ENCODE peak calls at places on chromosomes 2 and 18, in seven cellular contexts. Z, T, B, I, M, U and O are unnamed samples.
A peak's percentile ranks its signal among the peaks of the same experiment; 100 is the strongest.

GRCh38 chr2:156687715-156688114 is 251.5 kb downstream of the GPD2 start:
- DNase-seq in M (no peak), T (no peak), Z (no peak), U (no peak), B (no peak), I (no peak), O (no peak)

GRCh38 chr2:46818141-46818552 is 97.5 kb downstream of the MCFD2 start:
- DNase-seq in T (no peak), I (no peak), B (no peak), Z (no peak), M (no peak), U (no peak), O (no peak)

GRCh38 chr2:229254206-229254605 is 16.9 kb downstream of the PID1 start:
- DNase-seq in M (no peak), Z (no peak), B (no peak), T (no peak), U (no peak), I (no peak), O (no peak)

GRCh38 chr2:27587025-27587424 is 4.2 kb downstream of the ZNF512 start:
- DNase-seq in Z (no peak), B (no peak), M (no peak), U (no peak), T (no peak), I (no peak), O (no peak)

GRCh38 chr18:54269924-54270844 is 867 bp downstream of the POLI start:
- DNase-seq in Z (peak; percentile 35), U (no peak), I (peak; percentile 31), M (peak; percentile 58), B (peak; percentile 86), T (peak; percentile 23), O (peak; percentile 29)

GRCh38 chr2:193883820-193884219 is 1689.1 kb upstream of the TMEFF2 start:
- DNase-seq in T (no peak), Z (no peak), B (no peak), U (no peak), M (no peak), I (no peak), O (no peak)

GRCh38 chr2:220053919-220054318 is 426.5 kb downstream of the SLC4A3 start:
- DNase-seq in U (no peak), B (no peak), M (no peak), I (no peak), T (no peak), Z (no peak), O (no peak)

GRCh38 chr2:70084973-70085710 is 2.1 kb upstream of the PCBP1 start:
- DNase-seq in M (no peak), T (no peak), Z (no peak), I (peak; percentile 60), B (peak; percentile 86), U (peak; percentile 49), O (no peak)

GRCh38 chr2:231936491-231936890 is 10.3 kb upstream of the NPPC start:
- DNase-seq in T (no peak), U (no peak), I (no peak), M (no peak), Z (no peak), B (no peak), O (no peak)

GRCh38 chr18:30486856-30487255 is 555.7 kb downstream of the DSC3 start:
- DNase-seq in M (no peak), B (no peak), T (no peak), U (no peak), I (no peak), Z (peak; percentile 1), O (peak; percentile 1)

GRCh38 chr2:217930783-217931563 is 71.8 kb downstream of the TNS1 start:
- DNase-seq in Z (no peak), T (no peak), I (no peak), M (no peak), B (no peak), U (no peak), O (no peak)

GRCh38 chr2:938181-939005 is 12.3 kb upstream of the SNTG2 start:
- DNase-seq in U (no peak), Z (no peak), M (no peak), T (no peak), I (no peak), B (no peak), O (no peak)

GRCh38 chr2:23135481-23136100 is 249.4 kb upstream of the KLHL29 start:
- DNase-seq in U (no peak), B (peak; percentile 67), Z (no peak), I (no peak), M (peak; percentile 66), T (no peak), O (no peak)